ENCODE peak calls at places on chromosomes 13 and 19, in eight cellular contexts. D, A, G, C, L, M, J and E are unnamed samples.

GRCh38 chr19:44677019-44677809 is 5.9 kb downstream of the CEACAM19 start:
- DNase-seq in J (peak), G (peak), D (peak), C (no peak), M (no peak), L (peak), A (peak), E (peak)

GRCh38 chr13:59364508-59365187 is 799.1 kb downstream of the DIAPH3 start:
- DNase-seq in D (no peak), G (peak), M (no peak), C (no peak), J (peak), A (no peak), L (no peak), E (no peak)

GRCh38 chr19:6952956-6953355 is 65.6 kb downstream of the ADGRE1 start:
- DNase-seq in C (no peak), M (no peak), L (no peak), A (no peak), G (no peak), D (no peak), J (no peak), E (no peak)

GRCh38 chr19:50258918-50259372 is 55.5 kb downstream of the MYH14 start:
- DNase-seq in G (peak), A (no peak), L (no peak), D (peak), C (peak), J (peak), M (no peak), E (no peak)

GRCh38 chr13:50598338-50598737 is 245.2 kb downstream of the DLEU7 start:
- DNase-seq in C (no peak), J (no peak), D (no peak), M (no peak), G (no peak), A (no peak), L (no peak), E (no peak)

GRCh38 chr13:27967736-27968315 is 1.3 kb downstream of the CDX2 start:
- DNase-seq in J (peak), M (no peak), A (no peak), C (no peak), G (peak), L (no peak), D (no peak), E (no peak)

GRCh38 chr19:45439569-45440258 is 16.0 kb upstream of the ERCC1 start:
- DNase-seq in M (peak), C (peak), L (peak), D (peak), A (peak), G (peak), J (peak), E (peak)

GRCh38 chr13:91668844-91669495 is 270.5 kb downstream of the GPC5 start:
- DNase-seq in A (no peak), L (no peak), G (no peak), M (no peak), J (no peak), C (no peak), D (no peak), E (no peak)

GRCh38 chr19:35048911-35049411 is 7.4 kb downstream of the HPN start:
- DNase-seq in L (no peak), C (peak), G (no peak), A (no peak), M (no peak), J (no peak), D (no peak), E (no peak)

GRCh38 chr13:102277286-102277685 is 124.6 kb downstream of the FGF14 start:
- DNase-seq in L (peak), C (peak), J (no peak), A (no peak), G (no peak), D (no peak), M (no peak), E (no peak)

GRCh38 chr13:26508885-26509284 is 48.6 kb upstream of the WASF3 start:
- DNase-seq in D (peak), C (peak), L (peak), A (peak), M (no peak), J (no peak), G (no peak), E (peak)

GRCh38 chr13:91220872-91221271 is 126.6 kb upstream of the MIR17HG start:
- DNase-seq in C (no peak), M (no peak), A (no peak), J (peak), D (no peak), L (no peak), G (no peak), E (no peak)

GRCh38 chr13:114096031-114096485 is 36.4 kb downstream of the RASA3 start:
- DNase-seq in L (no peak), G (no peak), D (no peak), A (no peak), C (no peak), J (no peak), M (no peak), E (no peak)

GRCh38 chr13:71493189-71493588 is 373.8 kb downstream of the DACH1 start:
- DNase-seq in G (no peak), A (no peak), L (no peak), M (no peak), C (no peak), J (no peak), D (no peak), E (no peak)

GRCh38 chr13:100694722-100695644 is 20.4 kb upstream of the TMTC4 start:
- DNase-seq in C (peak), G (peak), M (no peak), D (peak), A (peak), L (peak), J (peak), E (peak)

GRCh38 chr19:29623726-29624488 is 17.8 kb downstream of the POP4 start:
- DNase-seq in J (no peak), C (no peak), G (no peak), M (no peak), D (no peak), L (no peak), A (no peak), E (no peak)

GRCh38 chr13:21670006-21670882 is 629 bp upstream of the FGF9 start:
- DNase-seq in C (peak), D (peak), A (peak), L (peak), J (peak), G (peak), M (no peak), E (peak)

GRCh38 chr19:38942471-38943181 is 11.9 kb downstream of the MRPS12 start:
- DNase-seq in M (no peak), C (no peak), D (no peak), L (no peak), J (no peak), G (no peak), A (no peak), E (no peak)

GRCh38 chr19:5229778-5230165 is 110.8 kb downstream of the PTPRS start:
- DNase-seq in A (no peak), C (no peak), G (no peak), D (no peak), L (no peak), M (no peak), J (no peak), E (no peak)

GRCh38 chr19:1837625-1838105 is 10.6 kb downstream of the REXO1 start:
- DNase-seq in D (no peak), G (peak), J (peak), A (no peak), L (peak), C (no peak), M (no peak), E (peak)

GRCh38 chr13:26050568-26051230 is 1.1 kb downstream of the SHISA2 start:
- DNase-seq in G (peak), C (peak), M (no peak), J (peak), A (no peak), D (no peak), L (no peak), E (peak)

GRCh38 chr19:47618771-47619170 is 9.8 kb downstream of the BICRA start:
- DNase-seq in J (no peak), M (no peak), L (no peak), C (peak), G (no peak), D (peak), A (peak), E (peak)

GRCh38 chr13:47892374-47892773 is 108.7 kb downstream of the SUCLA2 start:
- DNase-seq in J (no peak), L (no peak), G (no peak), A (no peak), M (no peak), C (no peak), D (no peak), E (no peak)

GRCh38 chr19:12796146-12797071 is 5.1 kb downstream of the JUNB start:
- DNase-seq in D (peak), M (peak), A (peak), J (peak), C (peak), L (peak), G (peak), E (peak)

GRCh38 chr13:76027131-76027530 is 391.0 kb downstream of the LMO7 start:
- DNase-seq in M (no peak), L (no peak), G (peak), C (no peak), D (no peak), J (peak), A (no peak), E (no peak)

GRCh38 chr13:48775285-48775684 is 121.6 kb downstream of the CYSLTR2 start:
- DNase-seq in C (no peak), M (no peak), D (no peak), L (peak), A (peak), G (no peak), J (no peak), E (peak)

GRCh38 chr13:27082325-27082724 is 89.3 kb downstream of the USP12 start:
- DNase-seq in C (no peak), L (no peak), D (no peak), G (no peak), J (no peak), A (no peak), M (no peak), E (peak)

DNA sequence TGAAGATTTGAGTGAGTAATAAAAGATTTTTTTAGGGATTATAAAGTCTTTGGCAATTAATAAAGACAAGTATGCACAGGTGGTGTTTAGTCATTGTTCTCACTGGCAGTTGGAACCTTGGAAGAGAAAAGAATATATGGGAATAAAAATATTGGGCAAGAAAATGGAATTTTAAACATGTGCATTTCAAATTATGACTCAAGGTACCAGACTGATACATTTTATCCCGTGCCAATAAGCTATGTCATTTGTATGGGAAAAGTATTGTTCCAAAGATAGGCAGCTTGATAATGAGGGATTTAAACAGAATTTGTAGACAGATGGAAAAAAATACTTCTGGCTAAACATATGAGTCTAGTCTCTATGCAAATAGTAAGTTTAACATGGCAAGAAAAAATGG is 169.6 kb upstream of the UFM1 start:
- DNase-seq in M (no peak), G (no peak), C (no peak), J (no peak), A (peak), L (no peak), D (no peak), E (peak)
- H3K4me3 ChIP-seq in M (no peak), G (no peak), C (no peak), J (no peak), A (no peak), L (no peak), D (no peak), E (no peak)

DNA sequence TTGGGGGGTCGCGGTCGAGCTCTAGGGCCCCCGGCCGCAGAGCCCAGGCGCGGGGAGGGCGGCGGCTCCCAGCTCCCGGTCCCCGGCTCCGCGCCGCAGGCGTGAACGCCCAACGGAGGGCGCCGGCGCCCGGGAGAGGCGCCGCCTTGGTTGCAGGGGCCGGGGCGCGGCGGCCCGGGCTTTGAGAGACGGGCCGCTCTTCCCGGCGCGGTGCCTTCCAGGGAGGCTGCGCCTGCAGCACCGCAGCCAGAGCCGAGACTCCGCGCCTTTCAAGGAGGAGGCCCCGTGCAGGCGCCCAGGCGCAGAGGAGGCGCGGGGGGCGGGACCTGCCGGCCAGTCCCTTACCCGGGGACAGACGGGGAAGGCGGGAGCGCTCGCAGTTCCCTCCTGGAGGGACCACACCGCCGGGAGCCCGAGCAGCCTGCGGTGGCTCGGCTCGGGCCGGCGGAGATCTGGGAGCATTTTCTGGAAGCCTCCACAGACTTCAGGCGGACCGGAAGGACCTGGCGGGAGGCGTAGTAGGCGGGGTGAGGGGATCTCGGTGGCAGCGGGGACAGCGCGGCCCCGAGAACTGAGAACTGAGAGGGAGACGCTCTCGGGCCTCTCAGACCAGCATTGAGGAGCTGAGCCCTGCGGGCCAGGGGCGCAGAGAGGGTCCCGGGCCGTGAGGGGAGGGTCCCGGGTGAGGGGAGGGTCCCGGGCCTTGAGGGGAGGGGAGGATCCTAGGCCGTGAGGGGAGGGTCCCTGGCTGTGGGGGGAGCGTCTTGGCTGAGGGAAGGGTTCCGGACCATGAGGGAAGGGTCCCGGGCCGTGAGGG is 25.5 kb upstream of the MCF2L start:
- DNase-seq in L (peak), M (no peak), A (peak), J (peak), G (peak), C (peak), D (peak), E (peak)
- H3K4me3 ChIP-seq in L (peak), M (peak), A (peak), J (peak), G (peak), C (peak), D (peak), E (peak)

DNA sequence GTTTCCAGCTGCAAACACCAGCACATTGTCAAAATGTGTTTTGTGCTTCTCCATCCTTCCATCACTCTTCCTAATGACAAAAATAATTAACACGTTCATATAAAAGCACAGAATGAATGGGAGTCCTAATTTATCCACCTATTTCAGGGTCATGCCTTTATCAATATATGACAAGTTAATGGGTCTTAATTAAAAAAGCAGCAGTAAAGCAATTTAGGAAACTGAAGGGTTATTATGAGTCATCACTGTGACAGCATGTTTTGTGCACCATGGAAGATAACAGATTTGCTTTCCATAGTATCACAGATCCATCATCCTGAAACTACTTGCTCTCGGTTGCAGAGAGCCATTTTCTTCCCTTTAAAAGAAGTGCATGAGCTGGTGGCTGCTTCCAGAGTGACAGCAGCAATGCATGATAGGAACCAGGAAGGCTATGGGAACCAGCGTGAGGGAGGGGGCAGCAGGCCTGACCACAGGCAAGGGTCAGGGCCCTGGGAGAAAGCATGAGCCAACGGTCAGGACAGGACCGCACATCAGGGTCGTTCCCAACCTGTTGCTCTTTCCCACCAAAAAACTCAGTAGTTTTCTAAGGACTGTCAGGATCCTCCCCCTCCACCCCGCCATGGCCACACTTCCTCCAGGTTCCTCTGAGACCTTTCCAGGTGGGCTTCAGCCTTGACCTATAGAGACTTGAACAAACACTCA is 784.2 kb downstream of the UQCRFS1 start:
- DNase-seq in C (no peak), G (no peak), J (no peak), D (no peak), M (no peak), L (no peak), A (no peak), E (no peak)
- H3K4me3 ChIP-seq in C (no peak), G (no peak), J (no peak), D (no peak), M (no peak), L (no peak), A (no peak), E (no peak)

DNA sequence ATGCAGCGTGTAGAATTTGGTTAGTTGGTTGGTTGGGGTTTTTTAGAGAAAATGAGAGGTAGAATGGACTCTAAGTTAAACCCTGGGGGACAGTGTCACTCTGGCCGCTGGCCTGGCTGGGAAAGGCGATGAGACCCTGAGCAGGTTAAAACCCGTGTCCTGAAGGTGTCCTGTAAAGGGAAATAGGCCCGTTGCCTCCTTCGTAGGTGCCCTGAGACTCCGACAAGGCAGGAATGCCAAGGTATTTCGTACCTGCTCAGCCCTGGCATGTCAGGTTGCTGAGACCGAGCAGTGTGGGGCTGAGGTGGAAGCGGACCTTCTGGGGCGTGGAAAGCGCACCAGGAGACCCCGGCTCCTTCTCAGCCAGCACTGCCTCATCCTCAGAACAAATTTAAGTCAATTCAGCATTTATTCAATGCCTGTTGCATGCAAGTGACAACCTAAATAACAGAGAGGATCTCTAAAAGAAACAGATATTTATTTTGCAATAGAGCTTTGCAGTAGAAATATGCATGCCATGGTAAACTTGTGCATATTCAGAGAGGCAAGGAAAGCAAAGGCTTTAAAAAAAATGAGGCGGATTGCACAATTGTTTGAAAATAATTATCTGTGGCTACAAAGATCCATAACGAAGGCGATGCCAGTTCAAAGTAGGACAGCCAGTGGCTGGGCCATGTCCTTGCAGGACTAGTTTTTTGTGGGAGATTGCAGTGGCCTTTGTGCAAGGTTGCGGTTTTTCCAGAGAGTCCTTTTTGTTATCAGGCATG is 1.4 kb upstream of the RAB20 start:
- DNase-seq in C (no peak), A (no peak), J (no peak), D (no peak), L (no peak), G (no peak), M (no peak), E (no peak)
- H3K4me3 ChIP-seq in C (peak), A (peak), J (no peak), D (peak), L (peak), G (no peak), M (peak), E (peak)

DNA sequence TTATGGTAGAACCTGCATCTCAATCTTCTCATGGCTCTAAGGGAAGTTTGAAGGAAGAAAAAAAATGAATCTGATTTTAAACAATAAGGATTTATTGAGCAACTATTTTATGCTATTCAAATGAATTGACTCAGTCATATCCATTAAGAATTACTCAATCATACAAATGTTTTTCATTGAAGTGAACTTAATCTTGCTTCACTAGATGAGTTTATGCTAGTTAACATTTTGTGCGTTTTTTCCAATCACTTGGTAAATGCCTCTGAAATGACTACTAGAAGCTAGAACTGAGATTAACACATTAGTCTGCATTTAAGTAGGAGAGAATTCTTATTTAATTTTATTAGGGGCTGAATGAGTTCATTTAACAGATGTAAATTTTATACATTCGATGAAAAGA is 25.2 kb downstream of the RXFP2 start:
- DNase-seq in D (no peak), G (no peak), A (no peak), J (no peak), M (no peak), L (no peak), C (no peak), E (no peak)
- H3K4me3 ChIP-seq in D (no peak), G (no peak), A (no peak), J (no peak), M (no peak), L (no peak), C (no peak), E (no peak)

DNA sequence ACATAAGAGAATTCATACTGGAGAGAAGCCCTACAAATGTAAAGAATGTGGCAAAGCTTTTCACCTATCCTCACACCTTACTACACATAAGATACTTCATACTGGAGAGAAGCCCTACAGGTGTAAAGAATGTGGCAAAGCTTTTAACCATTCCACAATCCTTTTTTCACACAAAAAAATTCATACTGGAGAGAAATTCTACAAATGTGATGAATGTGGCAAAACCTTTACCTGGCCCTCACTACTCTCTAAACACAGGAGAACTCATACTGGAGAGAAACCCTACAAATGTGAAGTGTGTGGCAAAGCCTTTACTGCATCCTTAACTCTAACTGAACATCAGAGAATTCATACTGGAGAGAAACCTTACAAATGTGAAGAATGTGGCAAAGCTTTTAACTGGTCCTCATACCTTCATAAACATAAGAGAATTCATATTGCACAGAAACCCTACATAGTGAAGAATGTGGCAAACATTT is 14.0 kb upstream of the ZNF506 start:
- DNase-seq in A (no peak), G (no peak), M (no peak), J (no peak), D (no peak), L (no peak), C (no peak), E (no peak)
- H3K4me3 ChIP-seq in A (no peak), G (no peak), M (no peak), J (no peak), D (no peak), L (no peak), C (no peak), E (no peak)